ENCODE peak calls at places on chromosomes 2 and 18, in five cellular contexts. Q is HL-60; F is pancreas; T is CD8-positive, alpha-beta T cell; R is psoas muscle. V is an unnamed sample.
A peak's percentile ranks its signal among the peaks of the same experiment; 100 is the strongest.

GRCh38 chr2:203905661-203906060 is 30.9 kb upstream of the ICOS start:
- DNase-seq in Q (no peak), F (no peak), T (no peak), R (no peak), V (no peak)

GRCh38 chr2:149049142-149049541 is 10.6 kb downstream of the LYPD6B start:
- DNase-seq in Q (no peak), F (no peak), T (no peak), R (no peak), V (no peak)

GRCh38 chr2:126634273-126634861 is 21.6 kb upstream of the GYPC start:
- DNase-seq in Q (no peak), F (no peak), T (no peak), R (no peak), V (no peak)

GRCh38 chr2:240514631-240515030 is 43.2 kb downstream of the ANKMY1 start:
- DNase-seq in Q (no peak), F (no peak), T (no peak), R (no peak), V (no peak)

GRCh38 chr2:73990531-73990930 is 5.8 kb downstream of the TET3 start:
- DNase-seq in Q (no peak), F (no peak), T (no peak), R (no peak), V (no peak)

GRCh38 chr18:48721308-48721707 is 182.5 kb downstream of the CTIF start:
- DNase-seq in Q (no peak), F (no peak), T (no peak), R (no peak), V (no peak)

GRCh38 chr2:165573534-165574461 is 104.3 kb downstream of the CSRNP3 start:
- DNase-seq in Q (no peak), F (peak; percentile 49), T (no peak), R (no peak), V (peak; percentile 31)

GRCh38 chr2:128402921-128403670 is 84.4 kb upstream of the HS6ST1 start:
- DNase-seq in Q (no peak), F (no peak), T (no peak), R (no peak), V (no peak)

GRCh38 chr2:153477096-153477555 is 1.4 kb downstream of the RPRM start:
- DNase-seq in Q (no peak), F (peak; percentile 52), T (no peak), R (peak; percentile 21), V (no peak)

GRCh38 chr2:44759823-44760222 is 181.7 kb upstream of the SIX3 start:
- DNase-seq in Q (no peak), F (no peak), T (no peak), R (no peak), V (no peak)

GRCh38 chr2:181104512-181105121 is 124.2 kb downstream of the UBE2E3 start:
- DNase-seq in Q (no peak), F (no peak), T (peak; percentile 26), R (no peak), V (no peak)

GRCh38 chr2:191521608-191522208 is 156.2 kb upstream of the NABP1 start:
- DNase-seq in Q (peak; percentile 7), F (no peak), T (no peak), R (no peak), V (no peak)

GRCh38 chr2:241391892-241392665 is 36.0 kb downstream of the FARP2 start:
- DNase-seq in Q (no peak), F (no peak), T (no peak), R (no peak), V (no peak)

GRCh38 chr2:85917887-85918795 is 29.4 kb upstream of the ST3GAL5 start:
- DNase-seq in Q (no peak), F (no peak), T (no peak), R (no peak), V (no peak)

GRCh38 chr2:109382946-109383345 is 230.8 kb downstream of the SEPTIN10 start:
- DNase-seq in Q (no peak), F (no peak), T (no peak), R (peak; percentile 59), V (peak; percentile 11)

GRCh38 chr2:41872646-41873045 is 175.2 kb upstream of the PKDCC start:
- DNase-seq in Q (no peak), F (no peak), T (no peak), R (no peak), V (no peak)

GRCh38 chr2:165634855-165635254 is 159.2 kb downstream of the GALNT3 start:
- DNase-seq in Q (no peak), F (no peak), T (no peak), R (no peak), V (peak; percentile 41)

GRCh38 chr2:167749016-167749415 is 498.4 kb downstream of the STK39 start:
- DNase-seq in Q (no peak), F (no peak), T (no peak), R (no peak), V (no peak)

GRCh38 chr18:34342960-34343359 is 118.2 kb upstream of the NOL4 start:
- DNase-seq in Q (no peak), F (no peak), T (no peak), R (no peak), V (peak; percentile 1)

GRCh38 chr2:187509667-187510417 is 44.4 kb downstream of the TFPI start:
- DNase-seq in Q (no peak), F (no peak), T (no peak), R (no peak), V (no peak)

GRCh38 chr18:75363446-75364225 is 63.9 kb downstream of the SMIM21 start:
- DNase-seq in Q (no peak), F (no peak), T (no peak), R (no peak), V (no peak)

GRCh38 chr2:86062043-86062442 is 43.6 kb downstream of the POLR1A start:
- DNase-seq in Q (no peak), F (no peak), T (no peak), R (no peak), V (no peak)

GRCh38 chr2:85582467-85582866 is 1.8 kb upstream of the VAMP5 start:
- DNase-seq in Q (no peak), F (no peak), T (no peak), R (no peak), V (peak; percentile 16)

GRCh38 chr2:134413912-134414311 is 160.0 kb downstream of the MGAT5 start:
- DNase-seq in Q (no peak), F (no peak), T (no peak), R (no peak), V (no peak)

GRCh38 chr2:216692636-216693413 is 2.5 kb downstream of the IGFBP5 start:
- DNase-seq in Q (no peak), F (no peak), T (peak; percentile 78), R (peak; percentile 88), V (peak; percentile 24)

GRCh38 chr2:37569986-37570688 is 101.3 kb downstream of the CDC42EP3 start:
- DNase-seq in Q (no peak), F (no peak), T (no peak), R (no peak), V (no peak)

GRCh38 chr2:49029406-49029805 is 124.9 kb downstream of the FSHR start:
- DNase-seq in Q (no peak), F (no peak), T (no peak), R (no peak), V (no peak)

GRCh38 chr2:241793385-241793784 is 15.6 kb upstream of the NEU4 start:
- DNase-seq in Q (no peak), F (no peak), T (no peak), R (no peak), V (no peak)

GRCh38 chr18:78630981-78631510 is 348.6 kb upstream of the SALL3 start:
- DNase-seq in Q (no peak), F (no peak), T (no peak), R (no peak), V (no peak)

GRCh38 chr2:108935231-108935863 is 53.7 kb downstream of the EDAR start:
- DNase-seq in Q (no peak), F (no peak), T (no peak), R (no peak), V (no peak)

GRCh38 chr2:110101911-110102774 is 13.5 kb downstream of the MALL start:
- DNase-seq in Q (no peak), F (no peak), T (no peak), R (no peak), V (no peak)

DNA sequence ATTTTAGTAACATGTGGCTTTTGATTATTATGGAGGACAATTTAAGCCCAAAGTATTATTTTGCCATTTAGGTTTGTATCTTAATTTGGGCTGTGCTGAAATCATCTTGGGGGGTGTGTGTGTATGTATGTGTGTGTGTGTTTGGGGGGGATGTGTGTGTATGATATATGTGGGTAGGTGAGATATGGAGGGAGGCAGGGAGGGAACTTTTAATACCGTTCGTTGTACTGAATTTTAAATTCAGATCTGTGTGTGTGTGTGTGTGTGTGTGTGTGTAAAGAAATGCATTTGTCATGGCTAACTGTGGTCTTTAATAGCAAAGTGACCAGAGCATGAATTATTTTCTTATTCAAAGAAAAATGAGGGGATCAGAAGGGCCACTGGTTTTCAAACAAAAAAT is 113.7 kb downstream of the LTBP1 start:
- DNase-seq in Q (no peak), F (no peak), T (no peak), R (no peak), V (no peak)
- H3K27ac ChIP-seq in Q (no peak overlapping the region), F (no peak overlapping the region), T (no peak overlapping the region), R (peak overlapping the region; percentile 68), V (no peak overlapping the region)

GRCh38 chr2:39408351-39409136 is 28.5 kb downstream of the MAP4K3 start:
- DNase-seq in Q (no peak), F (no peak), T (no peak), R (no peak), V (no peak)
- H3K27ac ChIP-seq in Q (no peak overlapping the region), F (no peak overlapping the region), T (no peak overlapping the region), R (peak overlapping the region; percentile 69), V (no peak overlapping the region)

DNA sequence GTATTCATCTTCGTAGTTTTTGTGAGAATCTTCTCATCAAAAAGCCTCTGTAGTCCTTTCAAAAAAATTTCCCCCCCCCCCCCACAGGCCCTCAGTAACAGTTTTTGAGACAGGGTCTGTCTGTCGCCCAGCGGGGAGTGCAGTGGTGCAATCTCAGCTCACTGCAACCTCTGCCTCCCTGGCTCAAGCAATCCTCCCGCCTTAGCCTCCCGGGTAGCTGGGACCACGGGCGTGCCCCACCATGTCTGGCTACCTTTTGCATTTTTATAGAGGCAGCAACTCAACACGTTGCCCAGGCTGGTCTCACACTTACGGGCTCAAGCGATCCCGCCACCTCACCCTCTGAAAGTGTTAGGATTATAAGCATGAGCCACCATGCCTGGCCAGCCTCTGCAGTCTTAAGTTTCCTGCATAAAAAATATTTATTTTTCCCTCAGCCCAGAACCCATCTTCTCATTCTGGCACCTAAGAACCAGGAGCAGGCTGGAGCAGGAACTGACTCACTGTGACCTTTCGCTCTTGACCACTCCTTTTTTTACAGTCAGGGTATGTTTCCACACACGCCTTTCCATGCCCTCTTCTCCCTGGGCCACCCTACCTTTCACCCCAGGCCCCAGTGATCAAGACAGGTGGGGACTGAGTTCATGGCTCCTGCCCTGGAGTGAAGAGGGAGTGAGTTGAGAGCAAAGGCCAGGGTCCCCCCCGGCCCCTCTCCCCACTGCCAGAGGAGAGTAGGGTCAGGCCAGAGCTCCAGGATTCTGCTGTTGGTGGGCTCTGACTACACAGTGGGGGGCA is 32.5 kb upstream of the NT5DC4 start:
- DNase-seq in Q (no peak), F (no peak), T (no peak), R (no peak), V (no peak)
- H3K27ac ChIP-seq in Q (no peak overlapping the region), F (no peak overlapping the region), T (no peak overlapping the region), R (no peak overlapping the region), V (no peak overlapping the region)

DNA sequence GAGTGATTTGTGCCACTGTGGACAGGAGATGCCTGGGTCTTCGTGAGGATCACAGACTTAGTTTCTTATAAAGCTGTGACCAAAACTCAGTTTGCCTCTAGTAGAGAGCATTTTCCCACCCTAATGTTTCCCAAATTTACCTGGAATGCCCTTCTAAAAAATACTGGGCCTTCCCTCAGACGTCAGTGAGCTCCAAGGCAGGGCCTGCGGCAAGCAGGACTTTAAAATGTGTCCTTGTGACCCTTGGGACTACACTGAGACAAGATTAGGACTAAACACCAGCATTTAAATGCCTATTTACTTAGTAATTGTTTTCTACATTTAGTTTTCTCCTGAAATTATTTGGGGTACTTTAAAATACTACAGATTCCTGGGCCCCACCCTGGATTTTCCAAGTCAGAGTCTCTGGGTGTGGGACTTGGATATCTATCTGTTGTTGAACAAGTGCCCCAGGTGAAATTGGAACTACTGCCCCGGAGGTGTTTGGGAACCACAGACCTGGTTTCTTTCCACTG is 14.3 kb downstream of the GATA6 start:
- DNase-seq in Q (no peak), F (peak; percentile 5), T (no peak), R (no peak), V (no peak)
- H3K27ac ChIP-seq in Q (no peak overlapping the region), F (peak overlapping the region; percentile 80), T (no peak overlapping the region), R (no peak overlapping the region), V (no peak overlapping the region)

V was measured in substantia nigra.